ENCODE peak calls at places on chromosomes 6 and 20, in five cellular contexts. H is astrocyte, M is dorsolateral prefrontal cortex, L is uterus, N is SJSA1. P is an unnamed sample. For H3K27me3, the result is how much of the 10 kb centered on the place peaks cover.

GRCh38 chr20:23245553-23246128 is 105.0 kb upstream of the NXT1 start:
- DNase-seq in L (peak), H (no peak), N (peak), M (no peak), P (peak)

GRCh38 chr6:71822626-71823025 is 63.7 kb upstream of the RIMS1 start:
- DNase-seq in N (no peak), M (no peak), H (no peak), L (no peak), P (no peak)

GRCh38 chr20:4805663-4806449 is 84.1 kb downstream of the PRND start:
- DNase-seq in M (no peak), H (no peak), N (no peak), L (no peak), P (no peak)

GRCh38 chr6:137414599-137414998 is 79.6 kb downstream of the OLIG3 start:
- DNase-seq in M (no peak), N (no peak), L (no peak), H (no peak), P (no peak)

GRCh38 chr6:147080215-147080614 is 124.0 kb upstream of the STXBP5 start:
- DNase-seq in N (no peak), H (no peak), M (no peak), L (no peak), P (no peak)

GRCh38 chr6:13487122-13488014 is at the start of gene GFOD1:
- DNase-seq in L (peak), H (peak), N (peak), M (peak), P (peak)

GRCh38 chr6:102571236-102571908 is 1177.9 kb downstream of the GRIK2 start:
- DNase-seq in L (no peak), N (no peak), H (no peak), M (no peak), P (no peak)

GRCh38 chr6:56864171-56864616 is 90.7 kb upstream of the BEND6 start:
- DNase-seq in L (no peak), N (peak), M (no peak), H (peak), P (no peak)

GRCh38 chr20:25288291-25289181 is 40.7 kb downstream of the PYGB start:
- DNase-seq in M (no peak), N (no peak), L (no peak), H (no peak), P (no peak)

GRCh38 chr6:108492131-108492766 is 68.5 kb upstream of the FOXO3 start:
- DNase-seq in L (no peak), N (peak), M (no peak), H (peak), P (peak)

GRCh38 chr6:152143359-152143758 is 335.9 kb downstream of the ESR1 start:
- DNase-seq in M (no peak), H (no peak), N (no peak), L (no peak), P (peak)

GRCh38 chr20:22974354-22974753 is 60.8 kb upstream of the SSTR4 start:
- DNase-seq in M (no peak), H (no peak), L (no peak), N (peak), P (peak)

GRCh38 chr6:56875961-56876360 is 78.9 kb upstream of the BEND6 start:
- DNase-seq in M (no peak), H (no peak), N (no peak), L (no peak), P (peak)

GRCh38 chr20:11350126-11351005 is 567.3 kb upstream of the BTBD3 start:
- DNase-seq in M (no peak), L (peak), H (peak), N (no peak), P (no peak)

GRCh38 chr6:31558631-31559500 is 11.5 kb downstream of the NFKBIL1 start:
- DNase-seq in M (no peak), N (no peak), L (no peak), H (no peak), P (no peak)

GRCh38 chr6:41502607-41503434 is 43.4 kb upstream of the FOXP4 start:
- DNase-seq in N (peak), H (peak), L (peak), M (no peak), P (no peak)

GRCh38 chr6:6942826-6943225 is 164.9 kb upstream of the RREB1 start:
- DNase-seq in M (no peak), N (peak), L (no peak), H (peak), P (no peak)

GRCh38 chr6:107116328-107116892 is 1.1 kb upstream of the BEND3 start:
- DNase-seq in M (no peak), H (no peak), N (no peak), L (no peak), P (no peak)

GRCh38 chr6:82322386-82322785 is 41.2 kb upstream of the TPBG start:
- DNase-seq in L (no peak), N (no peak), H (no peak), M (no peak), P (no peak)

GRCh38 chr6:57162008-57162407 is 10.1 kb upstream of the BAG2 start:
- DNase-seq in M (no peak), L (no peak), H (no peak), N (no peak), P (no peak)

GRCh38 chr20:6051505-6051904 is 2.4 kb downstream of the LRRN4 start:
- DNase-seq in M (no peak), L (no peak), H (peak), N (no peak), P (peak)

DNA sequence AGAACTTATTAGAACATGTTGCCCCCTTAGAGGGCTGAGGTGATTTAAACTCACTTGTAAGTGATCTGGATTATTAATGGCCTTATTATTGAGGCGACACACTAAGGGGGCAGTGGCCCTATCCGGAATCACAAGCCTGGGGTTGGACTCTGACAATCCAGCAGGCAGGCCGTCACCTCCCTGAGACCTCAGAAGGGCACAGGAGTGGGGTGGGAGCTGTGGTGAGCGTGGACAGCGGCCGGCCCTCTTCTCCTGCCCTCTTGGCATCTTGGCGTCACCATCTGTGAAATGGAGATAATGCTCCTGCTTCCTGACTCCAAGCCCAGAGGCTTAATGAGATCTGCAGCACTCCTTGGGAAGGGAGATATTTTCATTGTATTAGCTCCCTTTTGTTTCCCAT is 15.6 kb upstream of the UQCC2 start:
- DNase-seq in N (no peak), L (no peak), H (no peak), M (no peak), P (no peak)
- H3K27me3 ChIP-seq in N (under half), L (under half), H (under half), M (under half), P (under half)

DNA sequence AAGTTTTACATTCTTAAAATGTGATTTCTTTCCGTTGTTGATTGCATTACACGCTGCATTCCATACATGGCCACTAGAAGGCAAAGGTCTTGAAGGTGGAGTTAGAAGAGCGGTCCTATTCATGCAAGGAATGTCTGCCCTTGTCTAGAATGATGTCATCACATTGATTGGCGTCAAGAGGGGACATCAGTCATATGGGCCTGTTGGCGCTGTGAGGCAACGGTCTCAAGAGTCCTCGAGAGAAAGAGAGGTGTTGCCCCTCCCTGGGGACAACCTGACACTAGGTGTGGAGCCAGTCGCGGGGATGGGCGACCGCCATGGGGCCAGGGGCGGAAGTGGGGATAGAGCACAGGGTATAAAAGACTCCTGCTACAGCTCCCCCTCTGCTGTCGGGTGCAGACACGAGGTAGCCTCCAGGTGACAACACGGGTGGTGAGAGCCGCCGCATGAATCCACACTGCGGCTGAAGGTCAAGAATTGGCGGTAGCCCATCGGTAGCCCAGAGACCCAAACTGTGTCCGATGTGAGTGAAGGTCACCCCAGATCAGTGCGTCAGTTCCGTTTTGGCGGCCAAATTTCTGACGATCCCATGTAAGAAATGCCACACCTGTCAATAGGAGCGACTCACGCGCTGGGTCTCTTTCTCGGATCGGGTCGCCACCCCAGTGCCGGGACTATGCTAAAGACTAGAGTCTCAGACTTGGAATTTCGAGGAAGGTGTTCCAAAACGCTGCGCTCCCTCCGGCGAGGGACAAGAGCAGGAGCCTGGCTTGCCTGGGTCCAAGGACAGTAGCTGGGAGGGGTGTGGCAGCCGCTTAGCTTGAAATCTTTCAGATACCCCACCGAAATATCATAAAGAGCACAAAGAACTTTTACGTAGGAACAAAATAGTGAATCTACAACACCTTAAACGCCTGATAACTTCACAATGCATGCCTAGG is 93.2 kb upstream of the ZNF184 start:
- DNase-seq in M (no peak), N (no peak), L (no peak), H (no peak), P (peak)
- H3K27me3 ChIP-seq in M (half or more), N (under half), L (under half), H (under half), P (under half)

DNA sequence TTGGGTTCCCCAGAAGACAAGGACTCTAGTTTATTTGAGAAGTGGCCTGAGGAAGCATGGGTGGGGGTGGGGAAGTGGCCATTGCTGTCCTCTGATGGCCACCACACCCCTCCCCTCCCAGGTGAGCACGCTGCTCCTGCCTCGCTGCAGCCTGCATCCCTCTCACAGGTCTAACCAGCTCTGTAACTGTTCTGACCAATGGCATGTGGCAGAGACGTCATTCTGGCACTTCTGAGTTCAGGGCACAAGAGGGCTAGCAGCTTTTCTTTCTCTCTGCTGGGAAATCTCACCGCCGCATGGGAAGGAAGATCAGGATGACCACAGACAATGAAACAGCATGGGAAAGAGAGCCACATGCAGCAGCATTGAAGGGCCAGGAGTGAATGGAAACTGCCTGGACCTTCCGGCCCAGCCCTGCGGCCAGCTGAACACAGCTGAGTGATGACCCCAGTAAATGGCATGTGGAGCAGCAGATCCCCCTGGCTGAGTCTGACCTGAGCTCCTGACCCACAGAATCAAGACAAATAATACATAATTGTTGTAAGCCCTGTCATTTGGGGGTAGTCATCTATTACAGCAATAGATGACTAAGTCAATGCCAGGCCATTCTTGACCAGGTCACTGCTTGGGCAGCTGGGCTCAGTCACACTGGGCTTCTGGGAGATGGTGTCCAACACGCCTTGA is 179.8 kb downstream of the LINC00237 start:
- DNase-seq in L (no peak), H (no peak), M (no peak), N (no peak), P (no peak)
- H3K27me3 ChIP-seq in L (under half), H (under half), M (under half), N (under half), P (under half)

DNA sequence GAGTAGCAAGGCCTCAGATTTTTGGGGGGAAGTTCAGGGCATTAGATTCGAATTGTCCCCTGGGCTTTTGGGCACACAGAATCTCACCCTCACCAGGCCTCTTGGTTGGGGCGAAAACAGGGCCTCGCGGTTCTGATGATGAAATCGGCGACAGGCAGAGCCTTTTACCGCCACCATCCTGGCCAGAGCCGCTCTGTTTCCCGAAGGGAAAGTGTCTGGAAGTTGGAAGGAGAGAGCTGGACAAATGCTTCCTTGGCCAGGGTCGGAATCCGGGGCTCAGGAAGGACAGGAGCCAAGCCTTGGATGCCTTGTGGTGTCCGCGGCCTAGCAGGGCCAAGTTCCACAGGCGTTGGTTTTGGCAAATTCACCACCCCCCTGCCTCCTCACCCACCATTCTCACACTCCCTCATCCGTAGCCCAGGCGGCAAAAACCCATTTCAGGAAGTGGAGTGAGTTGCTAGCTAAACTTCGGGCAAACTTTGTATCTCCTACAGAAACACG is 3.5 kb upstream of the TFAP2A start:
- DNase-seq in H (no peak), L (no peak), M (no peak), N (no peak), P (no peak)
- H3K27me3 ChIP-seq in H (half or more), L (half or more), M (half or more), N (under half), P (half or more)

GRCh38 chr20:46270977-46271744 is 37.1 kb downstream of the CDH22 start:
- DNase-seq in L (no peak), H (no peak), N (no peak), M (no peak), P (no peak)
- H3K27me3 ChIP-seq in L (under half), H (under half), N (under half), M (under half), P (under half)

DNA sequence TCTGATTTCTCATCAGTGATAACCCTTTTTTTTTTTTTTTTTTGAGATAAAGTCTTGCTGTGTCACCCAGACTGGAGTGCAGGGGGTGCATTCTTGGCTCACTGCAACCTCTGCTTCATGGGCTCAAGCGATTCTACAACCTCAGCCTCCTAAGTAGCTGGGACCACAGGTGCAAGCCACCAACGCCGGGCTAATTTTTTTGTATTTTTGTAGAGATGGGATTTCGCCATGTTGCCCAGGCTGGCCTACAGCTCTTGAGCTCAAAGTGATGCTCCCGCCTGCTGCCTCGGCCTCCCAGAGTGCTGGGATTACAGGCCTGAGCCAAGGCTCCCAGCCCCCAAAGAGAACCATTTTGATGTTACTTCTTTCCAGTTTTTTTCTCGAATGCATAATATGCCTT is 2.2 kb downstream of the FABP7 start:
- DNase-seq in M (no peak), H (no peak), N (no peak), L (no peak), P (no peak)
- H3K27me3 ChIP-seq in M (under half), H (under half), N (under half), L (under half), P (under half)

GRCh38 chr6:27592481-27593199 is 119.7 kb upstream of the ZNF184 start:
- DNase-seq in L (no peak), H (peak), M (no peak), N (peak), P (peak)
- H3K27me3 ChIP-seq in L (half or more), H (under half), M (under half), N (under half), P (under half)

GRCh38 chr6:52532457-52532856 is 44.4 kb downstream of the TRAM2 start:
- DNase-seq in M (no peak), L (no peak), H (no peak), N (no peak), P (no peak)
- H3K27me3 ChIP-seq in M (under half), L (under half), H (under half), N (under half), P (under half)

P was measured in HepG2.